ENCODE peak calls at places on chromosomes 13 and 19, in nine cellular contexts. S is adrenal gland, G is esophagus squamous epithelium, L is lower leg skin, O is breast epithelium, F is uterus, A is IMR-90, D is Peyer's patch, E is ovary. R is an unnamed sample.

GRCh38 chr13:98959775-98960325 is 18.0 kb downstream of the DOCK9 start:
- DNase-seq in S (no peak), G (no peak), L (no peak), O (no peak), F (no peak), A (no peak), D (no peak), E (no peak), R (no peak)

GRCh38 chr19:57615346-57615745 is 1.3 kb downstream of the ZNF134 start:
- DNase-seq in S (no peak), G (no peak), L (no peak), O (no peak), F (no peak), A (no peak), D (no peak), E (no peak), R (no peak)

GRCh38 chr13:112241288-112241687 is 134.9 kb upstream of the SPACA7 start:
- DNase-seq in S (no peak), G (no peak), L (no peak), O (no peak), F (no peak), A (no peak), D (no peak), E (no peak), R (no peak)

GRCh38 chr19:33434886-33435705 is 61.6 kb downstream of the CEBPG start:
- DNase-seq in S (no peak), G (no peak), L (no peak), O (no peak), F (no peak), A (peak), D (peak), E (peak), R (no peak)

GRCh38 chr13:109139346-109139745 is 509.9 kb downstream of the MYO16 start:
- DNase-seq in S (no peak), G (no peak), L (no peak), O (no peak), F (no peak), A (no peak), D (no peak), E (no peak), R (no peak)

GRCh38 chr13:28501547-28501946 is 6.6 kb upstream of the FLT1 start:
- DNase-seq in S (no peak), G (no peak), L (no peak), O (no peak), F (peak), A (no peak), D (no peak), E (no peak), R (no peak)

GRCh38 chr13:70792121-70792520 is 683.9 kb upstream of the KLHL1 start:
- DNase-seq in S (no peak), G (no peak), L (no peak), O (no peak), F (no peak), A (no peak), D (no peak), E (no peak), R (no peak)

GRCh38 chr19:32189956-32190706 is 155.3 kb upstream of the ZNF507 start:
- DNase-seq in S (no peak), G (no peak), L (no peak), O (no peak), F (no peak), A (no peak), D (no peak), E (no peak), R (peak)

GRCh38 chr19:2602391-2603181 is 99.9 kb downstream of the GNG7 start:
- DNase-seq in S (no peak), G (no peak), L (peak), O (peak), F (peak), A (peak), D (peak), E (peak), R (no peak)

GRCh38 chr13:28657784-28658538 is 969 bp upstream of the POMP start:
- DNase-seq in S (no peak), G (no peak), L (no peak), O (no peak), F (no peak), A (peak), D (no peak), E (no peak), R (no peak)

GRCh38 chr19:41351339-41352245 is 2.1 kb downstream of the TGFB1 start:
- DNase-seq in S (peak), G (peak), L (peak), O (no peak), F (peak), A (peak), D (peak), E (peak), R (no peak)
- TF ChIP-seq POLR2A in S (no peak), G (no peak), L (no peak), O (no peak), F (peak), A (peak), D (no peak), E (no peak), R (no peak)

GRCh38 chr19:14718522-14719113 is 28.8 kb downstream of the ZNF333 start:
- DNase-seq in S (no peak), G (no peak), L (no peak), O (no peak), F (no peak), A (no peak), D (no peak), E (no peak), R (no peak)

GRCh38 chr19:14719162-14719561 is 29.3 kb downstream of the ZNF333 start:
- DNase-seq in S (no peak), G (no peak), L (no peak), O (no peak), F (no peak), A (no peak), D (no peak), E (no peak), R (no peak)

DNA sequence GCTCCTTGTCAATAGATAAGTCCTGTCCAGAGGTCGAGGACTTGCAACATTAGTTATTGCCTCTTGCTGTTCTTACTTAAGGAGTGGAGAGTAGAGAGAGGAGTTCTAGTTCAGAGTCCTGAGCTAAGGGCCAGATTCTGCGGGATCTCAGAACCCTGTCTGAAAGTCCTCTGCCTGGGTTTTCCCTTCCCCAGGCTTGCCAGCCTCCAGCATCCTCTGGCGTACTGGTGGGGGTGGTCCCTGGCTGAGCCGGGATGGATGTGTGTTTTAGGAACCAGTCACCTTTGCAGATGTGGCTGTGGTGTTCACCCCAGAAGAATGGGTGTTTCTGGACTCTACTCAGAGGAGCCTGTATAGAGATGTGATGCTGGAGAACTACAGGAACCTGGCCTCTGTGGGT is 26.0 kb downstream of the ZNF333 start:
- DNase-seq in S (no peak), G (no peak), L (no peak), O (no peak), F (no peak), A (no peak), D (no peak), E (no peak), R (no peak)
- H3K4me3 ChIP-seq in S (no peak), G (no peak), L (no peak), O (no peak), F (no peak), A (no peak), D (no peak), E (no peak), R (no peak)

GRCh38 chr19:11767633-11768133 is 883 bp downstream of the ZNF441 start:
- DNase-seq in S (peak), G (no peak), L (peak), O (peak), F (peak), A (peak), D (peak), E (peak), R (no peak)

GRCh38 chr19:11769995-11770394 is 3.2 kb downstream of the ZNF441 start:
- DNase-seq in S (no peak), G (no peak), L (no peak), O (no peak), F (no peak), A (no peak), D (no peak), E (no peak), R (no peak)

GRCh38 chr19:11763611-11764010 is 3.2 kb upstream of the ZNF441 start:
- DNase-seq in S (no peak), G (no peak), L (no peak), O (no peak), F (no peak), A (no peak), D (no peak), E (no peak), R (no peak)

GRCh38 chr19:11763117-11763516 is 3.7 kb upstream of the ZNF441 start:
- DNase-seq in S (no peak), G (no peak), L (no peak), O (no peak), F (no peak), A (no peak), D (no peak), E (no peak), R (no peak)

GRCh38 chr19:11766597-11767591 is at the start of gene ZNF441:
- DNase-seq in S (peak), G (peak), L (peak), O (peak), F (peak), A (peak), D (peak), E (peak), R (peak)
- TF ChIP-seq POLR2A in S (peak), G (no peak), L (no peak), O (peak), F (peak), A (peak), D (peak), E (peak), R (no peak)

DNA sequence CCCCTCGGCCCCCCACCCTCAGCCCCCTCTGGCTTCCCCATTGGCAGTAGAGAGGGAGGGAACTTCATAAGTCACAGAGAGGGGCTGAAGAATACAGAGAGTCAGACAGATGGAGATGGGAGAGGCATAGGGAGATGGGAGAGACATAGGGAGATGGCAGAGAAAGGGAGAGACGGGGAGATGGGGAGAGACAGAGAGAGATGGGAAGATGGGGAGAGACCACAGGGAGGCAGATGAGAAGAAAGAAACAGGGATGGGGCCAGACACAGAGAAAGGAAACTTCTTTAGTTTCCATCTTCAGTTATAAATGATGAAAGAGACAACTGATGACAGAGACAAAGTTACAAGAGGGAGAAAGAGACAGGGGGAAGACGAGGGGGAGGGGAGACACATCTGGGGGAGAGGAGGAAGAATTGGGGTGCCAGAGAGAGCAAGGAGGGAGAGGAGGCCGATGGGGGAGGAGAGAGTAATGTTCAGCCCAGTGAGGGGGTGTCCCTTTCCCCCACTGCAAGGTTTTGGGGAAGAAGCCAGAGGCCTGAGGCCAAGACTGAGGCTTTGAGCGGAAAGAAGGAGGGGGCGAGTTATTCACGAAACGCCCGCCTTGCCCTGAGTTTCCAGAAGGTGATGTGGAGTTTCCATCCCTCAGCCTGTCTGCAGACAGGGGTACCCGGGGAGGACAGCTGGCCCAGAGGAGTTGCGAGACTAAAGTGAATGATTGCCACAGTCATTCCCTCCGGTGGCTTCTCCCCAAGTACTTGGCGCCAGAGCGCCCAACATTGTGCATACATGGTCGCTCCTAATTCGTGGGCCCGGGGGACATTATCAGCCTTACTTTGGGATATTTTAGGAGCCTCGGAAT is 692 bp upstream of the PPAN start:
- DNase-seq in S (no peak), G (no peak), L (no peak), O (no peak), F (no peak), A (no peak), D (no peak), E (no peak), R (peak)
- H3K4me3 ChIP-seq in S (no peak), G (peak), L (no peak), O (peak), F (peak), A (no peak), D (peak), E (no peak), R (peak)

GRCh38 chr19:46732966-46733692 is 12.7 kb upstream of the FKRP start:
- DNase-seq in S (peak), G (no peak), L (no peak), O (no peak), F (no peak), A (peak), D (peak), E (no peak), R (no peak)
- TF ChIP-seq POLR2A in S (no peak), G (no peak), L (no peak), O (no peak), F (no peak), A (no peak), D (no peak), E (no peak), R (no peak)

GRCh38 chr13:36673838-36674326 is at the start of gene SERTM1:
- DNase-seq in S (no peak), G (no peak), L (no peak), O (no peak), F (peak), A (no peak), D (no peak), E (peak), R (no peak)
- H3K4me3 ChIP-seq in S (no peak), G (peak), L (no peak), O (peak), F (peak), A (no peak), D (no peak), E (peak), R (peak)

GRCh38 chr19:1244693-1245451 is 3.3 kb downstream of the ATP5F1D start:
- DNase-seq in S (peak), G (no peak), L (peak), O (no peak), F (peak), A (no peak), D (peak), E (peak), R (no peak)

GRCh38 chr19:1245468-1245867 is 2.9 kb upstream of the MIDN start:
- DNase-seq in S (peak), G (no peak), L (no peak), O (no peak), F (no peak), A (no peak), D (no peak), E (peak), R (no peak)

GRCh38 chr19:1243768-1244692 is 2.5 kb downstream of the ATP5F1D start:
- DNase-seq in S (peak), G (no peak), L (peak), O (peak), F (peak), A (peak), D (peak), E (peak), R (no peak)

GRCh38 chr19:1247747-1248453 is 483 bp upstream of the MIDN start:
- DNase-seq in S (peak), G (no peak), L (peak), O (no peak), F (peak), A (peak), D (peak), E (peak), R (no peak)

GRCh38 chr19:1245884-1246816 is 2.2 kb upstream of the MIDN start:
- DNase-seq in S (peak), G (no peak), L (no peak), O (no peak), F (peak), A (no peak), D (peak), E (peak), R (no peak)
- TF ChIP-seq POLR2A in S (no peak), G (no peak), L (no peak), O (no peak), F (no peak), A (no peak), D (peak), E (peak), R (no peak)

R was measured in vagina.